ENCODE peak calls at places on chromosome 15, in five cellular contexts. One of them, this sample, is unnamed.

GRCh38 chr15:79769081-79769481 is 127.7 kb downstream of the MTHFS start:
- DNase-seq in activated gamma-delta T cell treated with Interleukin-2 at 50 U/mL for 16 hours: no peak
- DNase-seq in activated naive CD4-positive, alpha-beta T cell treated with Interleukin-2 at 50 U/mL for 16 hours: no peak
- DNase-seq in hypothalamus: no peak
- DNase-seq in stimulated activated CD4-positive, alpha-beta T cell treated with anti-CD3 and anti-CD28 coated beads, Interleukin-2, amount 100 ng/mL, for 24 hours: no peak
- DNase-seq in this sample: no peak

GRCh38 chr15:37071134-37071533 is 29.2 kb downstream of the MEIS2 start:
- DNase-seq in activated gamma-delta T cell treated with Interleukin-2 at 50 U/mL for 16 hours: no peak
- DNase-seq in activated naive CD4-positive, alpha-beta T cell treated with Interleukin-2 at 50 U/mL for 16 hours: no peak
- DNase-seq in hypothalamus: no peak
- DNase-seq in stimulated activated CD4-positive, alpha-beta T cell treated with anti-CD3 and anti-CD28 coated beads, Interleukin-2, amount 100 ng/mL, for 24 hours: no peak
- DNase-seq in this sample: no peak

GRCh38 chr15:75662823-75663519 is 15.3 kb downstream of the SNX33 start:
- DNase-seq in activated gamma-delta T cell treated with Interleukin-2 at 50 U/mL for 16 hours: no peak
- DNase-seq in activated naive CD4-positive, alpha-beta T cell treated with Interleukin-2 at 50 U/mL for 16 hours: no peak
- DNase-seq in hypothalamus: no peak
- DNase-seq in stimulated activated CD4-positive, alpha-beta T cell treated with anti-CD3 and anti-CD28 coated beads, Interleukin-2, amount 100 ng/mL, for 24 hours: no peak
- DNase-seq in this sample: no peak

GRCh38 chr15:55518641-55519040 is 10.6 kb upstream of the DNAAF4 start:
- DNase-seq in activated gamma-delta T cell treated with Interleukin-2 at 50 U/mL for 16 hours: no peak
- DNase-seq in activated naive CD4-positive, alpha-beta T cell treated with Interleukin-2 at 50 U/mL for 16 hours: no peak
- DNase-seq in hypothalamus: no peak
- DNase-seq in stimulated activated CD4-positive, alpha-beta T cell treated with anti-CD3 and anti-CD28 coated beads, Interleukin-2, amount 100 ng/mL, for 24 hours: no peak
- DNase-seq in this sample: no peak

GRCh38 chr15:101499863-101500713 is 10.6 kb upstream of the PCSK6 start:
- DNase-seq in activated gamma-delta T cell treated with Interleukin-2 at 50 U/mL for 16 hours: no peak
- DNase-seq in activated naive CD4-positive, alpha-beta T cell treated with Interleukin-2 at 50 U/mL for 16 hours: no peak
- DNase-seq in hypothalamus: no peak
- DNase-seq in stimulated activated CD4-positive, alpha-beta T cell treated with anti-CD3 and anti-CD28 coated beads, Interleukin-2, amount 100 ng/mL, for 24 hours: no peak
- DNase-seq in this sample: no peak

GRCh38 chr15:77530576-77530975 is 102.1 kb downstream of the LINGO1 start:
- DNase-seq in activated gamma-delta T cell treated with Interleukin-2 at 50 U/mL for 16 hours: no peak
- DNase-seq in activated naive CD4-positive, alpha-beta T cell treated with Interleukin-2 at 50 U/mL for 16 hours: no peak
- DNase-seq in hypothalamus: no peak
- DNase-seq in stimulated activated CD4-positive, alpha-beta T cell treated with anti-CD3 and anti-CD28 coated beads, Interleukin-2, amount 100 ng/mL, for 24 hours: no peak
- DNase-seq in this sample: no peak

GRCh38 chr15:77909131-77909940 is 168.2 kb downstream of the TBC1D2B start:
- DNase-seq in activated gamma-delta T cell treated with Interleukin-2 at 50 U/mL for 16 hours: no peak
- DNase-seq in activated naive CD4-positive, alpha-beta T cell treated with Interleukin-2 at 50 U/mL for 16 hours: no peak
- DNase-seq in hypothalamus: no peak
- DNase-seq in stimulated activated CD4-positive, alpha-beta T cell treated with anti-CD3 and anti-CD28 coated beads, Interleukin-2, amount 100 ng/mL, for 24 hours: no peak
- DNase-seq in this sample: no peak

GRCh38 chr15:52567886-52568568 is 803 bp downstream of the ARPP19 start:
- DNase-seq in activated gamma-delta T cell treated with Interleukin-2 at 50 U/mL for 16 hours: peak; percentile 24
- DNase-seq in activated naive CD4-positive, alpha-beta T cell treated with Interleukin-2 at 50 U/mL for 16 hours: peak; percentile 62
- DNase-seq in hypothalamus: no peak
- DNase-seq in stimulated activated CD4-positive, alpha-beta T cell treated with anti-CD3 and anti-CD28 coated beads, Interleukin-2, amount 100 ng/mL, for 24 hours: peak; percentile 53
- DNase-seq in this sample: peak; percentile 40

GRCh38 chr15:35697549-35698299 is 151.8 kb upstream of the DPH6 start:
- DNase-seq in activated gamma-delta T cell treated with Interleukin-2 at 50 U/mL for 16 hours: no peak
- DNase-seq in activated naive CD4-positive, alpha-beta T cell treated with Interleukin-2 at 50 U/mL for 16 hours: no peak
- DNase-seq in hypothalamus: no peak
- DNase-seq in stimulated activated CD4-positive, alpha-beta T cell treated with anti-CD3 and anti-CD28 coated beads, Interleukin-2, amount 100 ng/mL, for 24 hours: no peak
- DNase-seq in this sample: no peak

GRCh38 chr15:101456079-101456791 is 33.3 kb downstream of the PCSK6 start:
- DNase-seq in activated gamma-delta T cell treated with Interleukin-2 at 50 U/mL for 16 hours: no peak
- DNase-seq in activated naive CD4-positive, alpha-beta T cell treated with Interleukin-2 at 50 U/mL for 16 hours: no peak
- DNase-seq in hypothalamus: no peak
- DNase-seq in stimulated activated CD4-positive, alpha-beta T cell treated with anti-CD3 and anti-CD28 coated beads, Interleukin-2, amount 100 ng/mL, for 24 hours: no peak
- DNase-seq in this sample: no peak

GRCh38 chr15:50744601-50745000 is 20.9 kb downstream of the SPPL2A start:
- DNase-seq in activated gamma-delta T cell treated with Interleukin-2 at 50 U/mL for 16 hours: no peak
- DNase-seq in activated naive CD4-positive, alpha-beta T cell treated with Interleukin-2 at 50 U/mL for 16 hours: no peak
- DNase-seq in hypothalamus: no peak
- DNase-seq in stimulated activated CD4-positive, alpha-beta T cell treated with anti-CD3 and anti-CD28 coated beads, Interleukin-2, amount 100 ng/mL, for 24 hours: no peak
- DNase-seq in this sample: no peak

GRCh38 chr15:26771168-26771916 is 1.5 kb downstream of the GABRB3 start:
- DNase-seq in activated gamma-delta T cell treated with Interleukin-2 at 50 U/mL for 16 hours: no peak
- DNase-seq in activated naive CD4-positive, alpha-beta T cell treated with Interleukin-2 at 50 U/mL for 16 hours: no peak
- DNase-seq in hypothalamus: peak; percentile 23
- DNase-seq in stimulated activated CD4-positive, alpha-beta T cell treated with anti-CD3 and anti-CD28 coated beads, Interleukin-2, amount 100 ng/mL, for 24 hours: no peak
- DNase-seq in this sample: no peak

GRCh38 chr15:25268166-25268565 is 170.7 kb downstream of the UBE3A start:
- DNase-seq in activated gamma-delta T cell treated with Interleukin-2 at 50 U/mL for 16 hours: no peak
- DNase-seq in activated naive CD4-positive, alpha-beta T cell treated with Interleukin-2 at 50 U/mL for 16 hours: no peak
- DNase-seq in hypothalamus: no peak
- DNase-seq in stimulated activated CD4-positive, alpha-beta T cell treated with anti-CD3 and anti-CD28 coated beads, Interleukin-2, amount 100 ng/mL, for 24 hours: no peak
- DNase-seq in this sample: no peak

GRCh38 chr15:99961011-99961441 is 227.8 kb upstream of the LYSMD4 start:
- DNase-seq in activated gamma-delta T cell treated with Interleukin-2 at 50 U/mL for 16 hours: no peak
- DNase-seq in activated naive CD4-positive, alpha-beta T cell treated with Interleukin-2 at 50 U/mL for 16 hours: no peak
- DNase-seq in hypothalamus: no peak
- DNase-seq in stimulated activated CD4-positive, alpha-beta T cell treated with anti-CD3 and anti-CD28 coated beads, Interleukin-2, amount 100 ng/mL, for 24 hours: peak; percentile 51
- DNase-seq in this sample: no peak

GRCh38 chr15:71691322-71691699 is 119.0 kb upstream of the NR2E3 start:
- DNase-seq in activated gamma-delta T cell treated with Interleukin-2 at 50 U/mL for 16 hours: no peak
- DNase-seq in activated naive CD4-positive, alpha-beta T cell treated with Interleukin-2 at 50 U/mL for 16 hours: no peak
- DNase-seq in hypothalamus: no peak
- DNase-seq in stimulated activated CD4-positive, alpha-beta T cell treated with anti-CD3 and anti-CD28 coated beads, Interleukin-2, amount 100 ng/mL, for 24 hours: no peak
- DNase-seq in this sample: no peak

GRCh38 chr15:70017796-70018195 is 79.9 kb downstream of the TLE3 start:
- DNase-seq in activated gamma-delta T cell treated with Interleukin-2 at 50 U/mL for 16 hours: no peak
- DNase-seq in activated naive CD4-positive, alpha-beta T cell treated with Interleukin-2 at 50 U/mL for 16 hours: no peak
- DNase-seq in hypothalamus: no peak
- DNase-seq in stimulated activated CD4-positive, alpha-beta T cell treated with anti-CD3 and anti-CD28 coated beads, Interleukin-2, amount 100 ng/mL, for 24 hours: no peak
- DNase-seq in this sample: no peak

GRCh38 chr15:25883860-25884259 is 20.7 kb upstream of the ATP10A start:
- DNase-seq in activated gamma-delta T cell treated with Interleukin-2 at 50 U/mL for 16 hours: no peak
- DNase-seq in activated naive CD4-positive, alpha-beta T cell treated with Interleukin-2 at 50 U/mL for 16 hours: no peak
- DNase-seq in hypothalamus: no peak
- DNase-seq in stimulated activated CD4-positive, alpha-beta T cell treated with anti-CD3 and anti-CD28 coated beads, Interleukin-2, amount 100 ng/mL, for 24 hours: no peak
- DNase-seq in this sample: no peak

GRCh38 chr15:58510715-58511465 is 79.1 kb downstream of the LIPC start:
- DNase-seq in activated gamma-delta T cell treated with Interleukin-2 at 50 U/mL for 16 hours: no peak
- DNase-seq in activated naive CD4-positive, alpha-beta T cell treated with Interleukin-2 at 50 U/mL for 16 hours: no peak
- DNase-seq in hypothalamus: no peak
- DNase-seq in stimulated activated CD4-positive, alpha-beta T cell treated with anti-CD3 and anti-CD28 coated beads, Interleukin-2, amount 100 ng/mL, for 24 hours: no peak
- DNase-seq in this sample: no peak

This sample was measured in central memory CD4-positive, alpha-beta T cell.